ENCODE peak calls at places on chromosomes 11 and 22, in eight cellular contexts. G, A, L, O, V, S, K and M are unnamed samples.

GRCh38 chr11:21896216-21896615 is 296.7 kb upstream of the ANO5 start:
- ATAC-seq in G (no peak), L (no peak), K (no peak), S (no peak), A (no peak), O (no peak), V (no peak), M (no peak)

GRCh38 chr22:23513705-23514104 is 66.4 kb downstream of the IGLL1 start:
- ATAC-seq in S (no peak), O (no peak), A (no peak), G (no peak), K (no peak), V (no peak), L (no peak), M (no peak)

GRCh38 chr11:57645716-57646085 is 4.0 kb downstream of the YPEL4 start:
- ATAC-seq in K (no peak), V (no peak), O (no peak), G (no peak), L (no peak), A (peak), S (no peak), M (no peak)

GRCh38 chr11:96412761-96413381 is 23.1 kb downstream of the JRKL start:
- ATAC-seq in V (no peak), O (no peak), G (no peak), A (no peak), S (no peak), K (no peak), L (peak), M (no peak)

GRCh38 chr22:21651521-21652009 is 9.5 kb downstream of the SDF2L1 start:
- ATAC-seq in K (peak), L (peak), S (peak), O (peak), G (peak), V (peak), A (peak), M (peak)

GRCh38 chr11:6013042-6013441 is 6.3 kb upstream of the OR56A4 start:
- ATAC-seq in O (no peak), L (no peak), A (no peak), G (no peak), V (no peak), K (no peak), S (no peak), M (no peak)

GRCh38 chr11:77647906-77648305 is 10.3 kb upstream of the CLNS1A start:
- ATAC-seq in G (no peak), V (no peak), S (peak), O (peak), K (no peak), L (no peak), A (no peak), M (no peak)

GRCh38 chr11:75795276-75796090 is 19.5 kb upstream of the UVRAG start:
- ATAC-seq in K (no peak), L (no peak), G (no peak), A (no peak), O (peak), S (no peak), V (no peak), M (no peak)

GRCh38 chr11:8906629-8907028 is 4.4 kb upstream of the AKIP1 start:
- ATAC-seq in A (no peak), G (no peak), V (peak), K (no peak), O (peak), S (no peak), L (no peak), M (no peak)

GRCh38 chr11:100004541-100004940 is 682.5 kb upstream of the ARHGAP42 start:
- ATAC-seq in K (no peak), O (no peak), V (no peak), A (peak), L (no peak), G (no peak), S (no peak), M (peak)

GRCh38 chr11:93849751-93850584 is 450 bp downstream of the VSTM5 start:
- ATAC-seq in S (peak), O (peak), G (no peak), L (peak), A (peak), V (peak), K (no peak), M (peak)

GRCh38 chr22:48779661-48780596 is 1047.7 kb downstream of the BRD1 start:
- ATAC-seq in A (no peak), O (no peak), K (no peak), V (no peak), G (no peak), S (no peak), L (no peak), M (no peak)

GRCh38 chr11:2869561-2870427 is 15.8 kb downstream of the CDKN1C start:
- ATAC-seq in G (no peak), V (no peak), L (no peak), A (no peak), O (no peak), K (no peak), S (no peak), M (no peak)